ENCODE peak calls at places on chromosomes 2 and 18, in ten cellular contexts. W is activated CD8-positive, alpha-beta T cell treated with anti-CD3 and anti-CD28 coated beads for 36 hours; E is activated CD4-positive, alpha-beta T cell treated with anti-CD3 and anti-CD28 coated beads, Interleukin-2, amount 50 U/mL, for 1 hour; Y is GM20000; R is GM03348; Q is GDM1; I is T1000; K is activated T-cell treated with anti-CD3 and anti-CD28 coated beads for 48 hours; F is amygdala; U is effector memory CD8-positive, alpha-beta T cell. G is an unnamed sample.

GRCh38 chr2:59882822-59883221 is 670.6 kb downstream of the BCL11A start:
- DNase-seq in U (no peak), K (no peak), F (no peak), E (no peak), Q (no peak), R (no peak), I (no peak), W (no peak), Y (no peak), G (no peak)

GRCh38 chr18:49619792-49620191 is 57.9 kb downstream of the LIPG start:
- DNase-seq in W (no peak), I (peak), U (no peak), Q (no peak), R (no peak), E (no peak), F (no peak), Y (no peak), K (no peak), G (no peak)

GRCh38 chr2:60794271-60794863 is 38.3 kb downstream of the PAPOLG start:
- DNase-seq in U (no peak), R (peak), I (no peak), K (no peak), F (no peak), W (no peak), Q (no peak), Y (peak), E (no peak), G (peak)

GRCh38 chr2:86053166-86053565 is 52.5 kb downstream of the POLR1A start:
- DNase-seq in Y (no peak), U (no peak), K (no peak), Q (no peak), F (no peak), R (no peak), W (no peak), E (no peak), I (no peak), G (no peak)

GRCh38 chr18:51070545-51070944 is 40.5 kb downstream of the SMAD4 start:
- DNase-seq in I (no peak), R (peak), W (no peak), Y (no peak), K (no peak), F (no peak), E (no peak), Q (no peak), U (no peak), G (peak)

GRCh38 chr2:165758276-165758675 is 35.8 kb downstream of the GALNT3 start:
- DNase-seq in W (no peak), Q (no peak), R (no peak), Y (no peak), U (no peak), F (no peak), K (no peak), E (no peak), I (no peak), G (no peak)

GRCh38 chr2:226758886-226759660 is 40.5 kb downstream of the IRS1 start:
- DNase-seq in F (no peak), E (no peak), I (no peak), U (no peak), W (no peak), Y (no peak), K (no peak), R (peak), Q (no peak), G (no peak)

GRCh38 chr2:28613616-28614501 is 118.0 kb downstream of the PLB1 start:
- DNase-seq in Y (no peak), K (peak), I (no peak), W (peak), E (peak), Q (no peak), R (no peak), U (no peak), F (no peak), G (no peak)

GRCh38 chr2:217289909-217290283 is 430.0 kb upstream of the TNP1 start:
- DNase-seq in F (no peak), K (no peak), Q (no peak), I (no peak), E (no peak), Y (no peak), W (no peak), U (no peak), R (peak), G (no peak)

GRCh38 chr2:32484907-32485306 is 128.1 kb downstream of the BIRC6 start:
- DNase-seq in U (no peak), F (no peak), R (peak), I (peak), Y (no peak), E (no peak), W (no peak), K (no peak), Q (no peak), G (peak)

GRCh38 chr18:61595615-61596014 is 262.4 kb downstream of the CDH20 start:
- DNase-seq in K (no peak), R (no peak), Y (no peak), U (no peak), I (no peak), W (no peak), E (no peak), Q (no peak), F (no peak), G (no peak)

GRCh38 chr18:25832008-25832604 is 258.3 kb downstream of the SS18 start:
- DNase-seq in Y (peak), K (peak), U (peak), F (peak), W (peak), Q (peak), E (no peak), R (peak), I (peak), G (peak)

GRCh38 chr18:58776084-58776483 is 88.6 kb upstream of the ZNF532 start:
- DNase-seq in R (no peak), Q (no peak), E (no peak), I (no peak), U (no peak), F (no peak), K (no peak), Y (no peak), W (no peak), G (no peak)

GRCh38 chr2:71788186-71788525 is 334.8 kb downstream of the DYSF start:
- DNase-seq in F (no peak), E (no peak), U (no peak), Q (no peak), K (no peak), R (peak), Y (no peak), W (no peak), I (no peak), G (no peak)

GRCh38 chr18:25465152-25465790 is 113.3 kb upstream of the ZNF521 start:
- DNase-seq in W (no peak), E (no peak), F (no peak), Y (no peak), K (no peak), Q (no peak), U (no peak), R (no peak), I (no peak), G (no peak)

GRCh38 chr18:36903215-36903928 is 74.4 kb downstream of the KIAA1328 start:
- DNase-seq in E (no peak), W (no peak), I (no peak), Q (no peak), Y (no peak), K (no peak), U (no peak), R (peak), F (no peak), G (peak)

GRCh38 chr18:79315589-79315988 is 80.1 kb upstream of the NFATC1 start:
- DNase-seq in I (no peak), K (no peak), E (no peak), U (no peak), Y (no peak), F (no peak), Q (no peak), W (no peak), R (no peak), G (no peak)

GRCh38 chr2:28327963-28328922 is 64.4 kb upstream of the FOSL2 start:
- DNase-seq in K (no peak), R (peak), W (no peak), U (no peak), I (no peak), E (no peak), F (no peak), Q (no peak), Y (no peak), G (peak)

GRCh38 chr2:134727385-134727784 is 8.6 kb upstream of the TMEM163 start:
- DNase-seq in I (no peak), Q (no peak), R (no peak), E (no peak), U (no peak), F (no peak), Y (no peak), K (no peak), W (no peak), G (peak)

GRCh38 chr2:235148201-235149170 is 196.7 kb downstream of the SH3BP4 start:
- DNase-seq in Y (no peak), Q (no peak), W (no peak), E (no peak), R (no peak), I (no peak), K (no peak), U (no peak), F (no peak), G (no peak)

GRCh38 chr18:49907346-49907929 is 94.1 kb upstream of the ACAA2 start:
- DNase-seq in Y (no peak), Q (no peak), U (no peak), W (no peak), E (no peak), K (no peak), F (no peak), R (no peak), I (no peak), G (no peak)

G was measured in AG08396.